ENCODE peak calls at places on chromosomes 6 and 20, in six cellular contexts. D is B cell, G is glutamatergic neuron, N is mucosa of descending colon, Q is WTC11, F is choroid plexus epithelial cell. L is an unnamed sample.

GRCh38 chr6:6332873-6333272 is 12.4 kb upstream of the F13A1 start:
- DNase-seq in D (no peak), G (no peak), N (no peak), Q (no peak), F (no peak), L (no peak)

GRCh38 chr6:20335872-20336271 is 65.8 kb upstream of the E2F3 start:
- DNase-seq in D (no peak), G (no peak), N (no peak), Q (no peak), F (no peak), L (no peak)

GRCh38 chr6:473759-474453 is 82.4 kb downstream of the IRF4 start:
- DNase-seq in D (no peak), G (no peak), N (no peak), Q (no peak), F (no peak), L (no peak)

GRCh38 chr6:112357801-112358200 is 10.7 kb downstream of the RFPL4B start:
- DNase-seq in D (no peak), G (no peak), N (no peak), Q (no peak), F (peak), L (no peak)

GRCh38 chr20:43383026-43383795 is 74.5 kb upstream of the SRSF6 start:
- DNase-seq in D (no peak), G (no peak), N (no peak), Q (no peak), F (no peak), L (no peak)

GRCh38 chr20:59217162-59217561 is 53.5 kb downstream of the ZNF831 start:
- DNase-seq in D (no peak), G (no peak), N (no peak), Q (no peak), F (no peak), L (no peak)

GRCh38 chr20:14406495-14406894 is 69.1 kb upstream of the FLRT3 start:
- DNase-seq in D (no peak), G (no peak), N (no peak), Q (no peak), F (peak), L (no peak)

GRCh38 chr20:62405108-62405980 is 1.7 kb downstream of the CABLES2 start:
- DNase-seq in D (no peak), G (peak), N (no peak), Q (peak), F (peak), L (no peak)

GRCh38 chr6:109255946-109256628 is 126.2 kb downstream of the CD164 start:
- DNase-seq in D (no peak), G (no peak), N (peak), Q (no peak), F (peak), L (no peak)

GRCh38 chr6:105797313-105797970 is 288.7 kb upstream of the PRDM1 start:
- DNase-seq in D (no peak), G (no peak), N (no peak), Q (no peak), F (no peak), L (no peak)

GRCh38 chr20:53202781-53203180 is 230.6 kb downstream of the TSHZ2 start:
- DNase-seq in D (no peak), G (no peak), N (no peak), Q (no peak), F (no peak), L (no peak)

GRCh38 chr6:106168097-106168888 is 82.2 kb downstream of the PRDM1 start:
- DNase-seq in D (no peak), G (no peak), N (no peak), Q (no peak), F (no peak), L (no peak)

GRCh38 chr6:30399390-30400058 is 54.6 kb downstream of the RPP21 start:
- DNase-seq in D (no peak), G (no peak), N (peak), Q (no peak), F (no peak), L (no peak)

GRCh38 chr6:126804255-126805064 is 314.0 kb upstream of the RSPO3 start:
- DNase-seq in D (no peak), G (no peak), N (peak), Q (no peak), F (peak), L (peak)

GRCh38 chr20:24317224-24317623 is 152.2 kb upstream of the SYNDIG1 start:
- DNase-seq in D (no peak), G (no peak), N (no peak), Q (no peak), F (no peak), L (no peak)

GRCh38 chr20:34579936-34580587 is 21.5 kb downstream of the MAP1LC3A start:
- DNase-seq in D (no peak), G (no peak), N (peak), Q (no peak), F (no peak), L (no peak)

GRCh38 chr20:57856658-57857057 is 146.8 kb upstream of the PMEPA1 start:
- DNase-seq in D (no peak), G (no peak), N (no peak), Q (no peak), F (no peak), L (no peak)

GRCh38 chr6:157831424-157832249 is 8.6 kb downstream of the SNX9 start:
- DNase-seq in D (no peak), G (peak), N (no peak), Q (peak), F (peak), L (no peak)

GRCh38 chr20:32160341-32160740 is 47.2 kb downstream of the PLAGL2 start:
- DNase-seq in D (no peak), G (no peak), N (no peak), Q (no peak), F (no peak), L (no peak)

GRCh38 chr6:692356-692851 is 535 bp downstream of the EXOC2 start:
- DNase-seq in D (peak), G (peak), N (peak), Q (peak), F (peak), L (peak)

GRCh38 chr20:57389695-57390603 is 1.2 kb upstream of the RBM38 start:
- DNase-seq in D (peak), G (peak), N (peak), Q (peak), F (peak), L (peak)

GRCh38 chr20:52035977-52036376 is 155.6 kb downstream of the ZFP64 start:
- DNase-seq in D (no peak), G (no peak), N (peak), Q (no peak), F (no peak), L (no peak)

GRCh38 chr20:48404598-48404997 is 423.2 kb downstream of the PREX1 start:
- DNase-seq in D (no peak), G (no peak), N (no peak), Q (no peak), F (no peak), L (peak)
- TF ChIP-seq CTCF in D (peak), G (peak), N (no peak), Q (no peak), F (no peak), L (peak)

GRCh38 chr6:4128748-4129147 is 6.6 kb downstream of the ECI2 start:
- DNase-seq in D (no peak), G (no peak), N (no peak), Q (no peak), F (peak), L (no peak)
- TF ChIP-seq CTCF in D (no peak), G (no peak), N (no peak), Q (no peak), F (no peak), L (no peak)

DNA sequence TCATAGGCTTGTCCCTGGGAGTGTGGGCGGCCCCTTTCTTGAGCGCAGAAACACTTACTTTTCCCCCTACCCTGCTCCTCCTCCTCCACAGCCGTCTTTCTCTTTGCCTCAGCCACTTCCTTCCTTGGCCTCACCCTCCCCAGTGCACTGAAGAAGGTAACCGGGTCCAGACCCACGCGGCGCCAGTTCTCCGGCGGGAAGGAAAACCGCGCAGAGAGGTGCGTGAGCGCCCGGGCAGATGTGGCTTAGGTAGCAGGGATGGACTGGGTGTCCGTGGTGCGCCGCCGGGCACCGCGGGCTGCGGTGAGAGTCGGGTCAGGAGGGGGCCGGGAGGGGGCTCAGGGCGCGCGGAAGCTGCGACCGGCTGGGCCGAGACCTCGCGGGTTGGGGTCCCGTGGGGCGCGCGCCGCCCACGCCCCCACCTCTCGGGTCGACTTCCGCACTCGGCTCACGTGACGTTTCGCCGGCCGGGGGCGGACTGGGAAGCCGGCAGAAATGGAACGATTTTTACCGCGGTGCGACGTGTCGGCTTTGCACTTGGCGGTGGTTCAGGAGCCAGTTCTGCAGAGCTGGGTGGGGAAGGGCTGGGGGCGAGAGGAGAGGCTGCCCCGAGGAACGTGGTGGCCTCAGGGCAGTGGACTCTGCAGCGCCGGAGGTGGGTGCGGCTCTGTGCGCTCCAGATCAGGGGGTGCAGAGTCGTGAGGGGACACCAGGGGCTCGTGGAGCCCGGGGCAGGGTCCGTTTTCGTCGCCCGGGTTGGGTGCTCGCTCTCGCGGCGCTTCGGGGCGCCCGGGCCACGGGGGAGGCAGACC is at the start of gene ABRACL:
- DNase-seq in D (peak), G (peak), N (peak), Q (peak), F (peak), L (peak)
- TF ChIP-seq CTCF in D (no peak), G (no peak), N (no peak), Q (no peak), F (no peak), L (no peak)

DNA sequence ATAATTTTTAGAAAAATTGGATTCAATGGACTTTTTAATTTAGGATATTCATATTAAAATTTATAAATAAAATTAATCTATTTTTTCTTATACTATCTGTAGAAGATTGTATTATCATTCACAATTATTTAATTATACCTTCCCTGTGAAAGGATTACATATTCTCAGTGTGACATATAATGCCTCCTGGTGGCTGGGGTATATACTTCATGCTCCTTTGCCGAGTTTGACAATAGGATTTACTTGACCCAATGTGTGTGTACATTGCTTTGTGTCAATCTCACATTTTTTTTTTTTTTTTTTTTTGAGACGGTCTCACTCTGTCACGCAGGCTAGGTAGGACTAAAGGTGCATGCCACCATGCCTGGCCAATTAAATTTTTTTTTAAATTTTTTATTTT is 230.0 kb upstream of the CHD6 start:
- DNase-seq in D (no peak), G (no peak), N (no peak), Q (no peak), F (no peak), L (no peak)
- TF ChIP-seq CTCF in D (no peak), G (no peak), N (no peak), Q (peak), F (no peak), L (no peak)

GRCh38 chr6:83605517-83605916 is 93.2 kb downstream of the PRSS35 start:
- DNase-seq in D (no peak), G (no peak), N (no peak), Q (peak), F (no peak), L (no peak)
- TF ChIP-seq CTCF in D (no peak), G (no peak), N (no peak), Q (no peak), F (no peak), L (no peak)

GRCh38 chr6:73968358-73968757 is 272.4 kb downstream of the CD109 start:
- DNase-seq in D (no peak), G (no peak), N (no peak), Q (no peak), F (no peak), L (no peak)

GRCh38 chr6:73965408-73966145 is 269.6 kb downstream of the CD109 start:
- DNase-seq in D (no peak), G (no peak), N (no peak), Q (no peak), F (no peak), L (no peak)

GRCh38 chr6:73964455-73964854 is 268.5 kb downstream of the CD109 start:
- DNase-seq in D (no peak), G (no peak), N (no peak), Q (no peak), F (no peak), L (no peak)

DNA sequence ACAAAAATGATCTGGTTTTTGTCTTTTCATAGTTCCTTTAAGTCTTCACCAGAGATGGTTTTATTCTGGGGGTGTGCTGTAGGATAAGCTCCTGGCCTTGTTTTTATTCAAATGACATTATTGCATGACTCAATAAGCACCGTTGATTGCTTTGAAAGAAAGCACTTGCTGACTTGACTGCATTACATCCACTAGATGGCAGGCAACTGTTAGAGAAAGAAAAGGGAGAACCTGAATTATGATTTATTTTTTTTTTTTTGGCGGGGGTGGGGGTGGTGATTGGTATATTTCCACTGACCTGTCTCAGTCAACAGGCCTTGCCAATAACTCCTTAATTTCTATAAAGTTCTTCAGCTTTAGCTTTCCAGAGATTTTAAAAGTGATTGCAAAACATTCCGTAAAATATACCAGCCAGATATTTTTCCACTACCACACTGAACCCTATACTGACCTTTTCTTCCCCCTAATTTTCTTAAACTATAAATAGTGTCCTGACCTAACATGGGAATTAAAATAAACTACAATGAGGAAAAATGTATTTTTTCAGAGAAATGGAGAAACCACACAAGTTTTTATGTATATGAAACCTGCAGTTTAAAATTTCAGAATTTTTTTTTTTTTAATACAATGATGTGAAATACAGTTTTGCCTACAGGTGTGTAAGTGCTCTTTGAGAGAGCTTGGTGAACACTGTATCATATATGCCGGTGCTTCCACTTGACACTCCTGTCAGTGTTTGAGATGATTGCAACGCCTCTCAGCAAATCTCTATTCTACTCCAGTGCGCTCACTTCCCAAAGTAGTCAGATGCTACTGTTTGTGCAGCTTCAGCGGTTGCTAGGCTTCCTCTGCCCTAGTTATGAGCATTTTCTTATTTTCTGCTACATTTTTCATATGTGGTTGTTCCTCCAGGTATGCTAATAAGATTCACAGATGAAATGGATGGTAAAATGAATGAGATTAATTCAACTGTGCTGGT is 274.3 kb downstream of the CD109 start:
- DNase-seq in D (no peak), G (no peak), N (peak), Q (no peak), F (peak), L (peak)
- TF ChIP-seq CTCF in D (no peak), G (peak), N (no peak), Q (peak), F (peak), L (peak)

GRCh38 chr20:54980321-54980960 is 505.0 kb downstream of the DOK5 start:
- DNase-seq in D (no peak), G (no peak), N (no peak), Q (no peak), F (peak), L (peak)
- TF ChIP-seq CTCF in D (no peak), G (no peak), N (peak), Q (no peak), F (no peak), L (peak)

GRCh38 chr6:122580731-122581130 is 29.5 kb upstream of the PKIB start:
- DNase-seq in D (no peak), G (no peak), N (no peak), Q (no peak), F (peak), L (no peak)
- TF ChIP-seq CTCF in D (no peak), G (peak), N (no peak), Q (no peak), F (no peak), L (no peak)